ENCODE peak calls at places on chromosomes 16 and 17, in eight cellular contexts. Z is NCI-H510A treated with DMSO at 0.1 percent for 48 hours, K is smooth muscle cell of the brain vasculature, W is HCEC 1CT, F is GM04504, N is RPMI7951, I is tibial nerve, P is GM12865. V is an unnamed sample.

GRCh38 chr16:78598186-78598585 is 498.7 kb downstream of the WWOX start:
- DNase-seq in I (no peak), P (no peak), N (no peak), K (no peak), Z (no peak), F (no peak), W (no peak), V (no peak)

GRCh38 chr17:32912218-32912897 is 15.6 kb upstream of the TMEM98 start:
- DNase-seq in W (peak; percentile 76), I (no peak), Z (peak; percentile 59), P (no peak), F (peak; percentile 64), K (no peak), N (peak; percentile 82), V (no peak)

GRCh38 chr17:32275060-32276042 is 9.7 kb downstream of the RHBDL3 start:
- DNase-seq in Z (no peak), K (peak; percentile 32), P (no peak), N (peak; percentile 95), W (peak; percentile 85), I (no peak), F (peak; percentile 78), V (no peak)

GRCh38 chr17:15213381-15214087 is 51.6 kb downstream of the PMP22 start:
- DNase-seq in Z (no peak), I (no peak), P (no peak), F (no peak), K (no peak), N (no peak), W (peak; percentile 38), V (peak; percentile 20)

GRCh38 chr17:83135692-83136091 is 56.3 kb downstream of the METRNL start:
- DNase-seq in W (no peak), Z (no peak), P (no peak), K (no peak), N (no peak), F (no peak), I (no peak), V (no peak)

GRCh38 chr17:35578929-35579448 is 618 bp upstream of the PEX12 start:
- DNase-seq in W (no peak), Z (no peak), F (no peak), I (no peak), N (no peak), P (no peak), K (no peak), V (peak; percentile 42)

GRCh38 chr17:62740066-62740465 is 68.0 kb downstream of the MARCHF10 start:
- DNase-seq in W (no peak), P (no peak), I (no peak), N (no peak), F (peak; percentile 65), Z (no peak), K (peak; percentile 28), V (no peak)

GRCh38 chr16:57757326-57757786 is 21.8 kb downstream of the KATNB1 start:
- DNase-seq in F (peak; percentile 58), W (peak; percentile 56), N (peak; percentile 70), I (peak; percentile 84), K (peak; percentile 49), P (peak; percentile 83), Z (peak; percentile 69), V (peak; percentile 75)

GRCh38 chr17:7984904-7985303 is 17.5 kb upstream of the GUCY2D start:
- DNase-seq in F (no peak), W (no peak), I (no peak), Z (no peak), P (no peak), K (no peak), N (no peak), V (no peak)

GRCh38 chr17:39069114-39069756 is 82.2 kb downstream of the PLXDC1 start:
- DNase-seq in F (no peak), I (no peak), P (peak; percentile 60), K (no peak), N (peak; percentile 51), Z (peak; percentile 31), W (peak; percentile 60), V (peak; percentile 50)

GRCh38 chr16:88387941-88388627 is 5.3 kb downstream of the ZNF469 start:
- DNase-seq in F (no peak), W (no peak), K (no peak), I (no peak), N (peak; percentile 58), P (no peak), Z (no peak), V (no peak)

GRCh38 chr16:66382966-66383299 is 16.4 kb downstream of the CDH5 start:
- DNase-seq in I (no peak), K (no peak), W (peak; percentile 61), Z (peak; percentile 11), N (peak; percentile 77), F (no peak), P (no peak), V (no peak)

GRCh38 chr16:72493681-72494415 is 321.9 kb upstream of the PMFBP1 start:
- DNase-seq in K (no peak), N (peak; percentile 28), W (peak; percentile 77), P (no peak), F (peak; percentile 35), I (no peak), Z (no peak), V (no peak)

GRCh38 chr17:13074026-13074425 is 56.2 kb upstream of the ELAC2 start:
- DNase-seq in N (peak; percentile 24), I (no peak), F (peak; percentile 16), K (no peak), W (peak; percentile 34), P (peak; percentile 3), Z (no peak), V (no peak)

GRCh38 chr16:14371778-14372431 is 258.2 kb downstream of the PARN start:
- DNase-seq in K (no peak), N (no peak), P (no peak), Z (no peak), I (no peak), W (no peak), F (no peak), V (no peak)

GRCh38 chr17:82214012-82214628 is 1.5 kb upstream of the CCDC57 start:
- DNase-seq in N (no peak), K (no peak), F (no peak), Z (no peak), P (no peak), W (no peak), I (no peak), V (no peak)

V was measured in CD4-positive, CD25-positive, alpha-beta regulatory T cell.